ENCODE peak calls at places on chromosomes 4 and X, in nine cellular contexts. Y is WERI-Rb-1; Q is WTC11; F is left cardiac atrium; L is mucosa of descending colon; T is pulmonary artery endothelial cell; D is ACHN; U is nephron progenitor cell; K is stimulated activated naive CD4-positive, alpha-beta T cell. P is an unnamed sample.

GRCh38 chrX:1903380-1903935 is 288.6 kb downstream of the ASMT start:
- DNase-seq in F (no peak), D (peak), Q (no peak), U (no peak), Y (peak), L (no peak), K (no peak), T (no peak), P (no peak)

GRCh38 chr4:83114576-83114975 is at the start of gene PLAC8:
- DNase-seq in T (no peak), Q (no peak), L (no peak), F (no peak), K (peak), U (no peak), D (no peak), Y (no peak), P (no peak)

GRCh38 chr4:64341711-64342110 is 67.5 kb downstream of the TECRL start:
- DNase-seq in L (no peak), Q (no peak), K (no peak), F (peak), U (no peak), T (no peak), Y (peak), D (no peak), P (peak)

GRCh38 chrX:19991350-19991718 is 473 bp upstream of the BCLAF3 start:
- DNase-seq in K (no peak), U (no peak), D (no peak), T (no peak), F (no peak), Y (no peak), L (no peak), Q (no peak), P (no peak)

GRCh38 chrX:105314468-105314867 is 94.0 kb upstream of the TEX13A start:
- DNase-seq in Y (no peak), K (no peak), D (no peak), F (no peak), Q (no peak), T (peak), U (no peak), L (no peak), P (no peak)

GRCh38 chr4:165199286-165199685 is 8.1 kb upstream of the KLHL2 start:
- DNase-seq in D (no peak), L (no peak), Q (no peak), Y (no peak), F (no peak), T (no peak), K (no peak), U (no peak), P (no peak)

GRCh38 chr4:67327245-67327860 is 217.9 kb downstream of the CENPC start:
- DNase-seq in T (peak), K (no peak), D (peak), Q (peak), Y (peak), L (no peak), U (peak), F (peak), P (no peak)

GRCh38 chr4:89307185-89307445 is 485 bp downstream of the GPRIN3 start:
- DNase-seq in T (no peak), F (no peak), D (no peak), Q (no peak), L (no peak), K (no peak), U (no peak), Y (no peak), P (no peak)

GRCh38 chr4:92303621-92304027 is at the start of gene GRID2:
- DNase-seq in U (peak), Q (peak), Y (peak), D (peak), T (no peak), K (no peak), F (peak), L (no peak), P (peak)

GRCh38 chr4:152780267-152780811 is 585 bp downstream of the ARFIP1 start:
- DNase-seq in L (no peak), F (no peak), U (peak), Q (no peak), T (no peak), Y (peak), D (peak), K (no peak), P (peak)

GRCh38 chr4:158484173-158484885 is 37.4 kb upstream of the RXFP1 start:
- DNase-seq in F (no peak), Q (no peak), Y (no peak), L (no peak), D (no peak), T (no peak), U (no peak), K (no peak), P (no peak)

GRCh38 chrX:13899607-13900006 is 82.7 kb upstream of the GPM6B start:
- DNase-seq in K (no peak), Y (no peak), F (no peak), L (no peak), U (no peak), T (no peak), D (no peak), Q (no peak), P (no peak)

GRCh38 chr4:113684534-113685091 is 76.9 kb downstream of the CAMK2D start:
- DNase-seq in T (no peak), D (peak), U (no peak), K (no peak), Y (peak), F (peak), L (peak), Q (peak), P (no peak)

GRCh38 chrX:144722307-144722706 is 525.0 kb upstream of the SPANXN1 start:
- DNase-seq in K (no peak), Y (peak), D (no peak), Q (no peak), T (no peak), F (no peak), L (no peak), U (no peak), P (no peak)

GRCh38 chr4:108851346-108851745 is 88.5 kb upstream of the ETNPPL start:
- DNase-seq in D (no peak), Y (no peak), K (no peak), T (no peak), L (no peak), F (no peak), U (no peak), Q (no peak), P (no peak)

GRCh38 chr4:97016186-97016945 is 1126.9 kb downstream of the STPG2 start:
- DNase-seq in F (no peak), K (no peak), U (no peak), L (no peak), Y (no peak), D (peak), T (no peak), Q (no peak), P (no peak)

GRCh38 chrX:128804828-128805227 is 718.5 kb downstream of the SMARCA1 start:
- DNase-seq in U (no peak), L (no peak), Y (no peak), D (no peak), Q (no peak), F (no peak), T (no peak), K (no peak), P (no peak)

GRCh38 chr4:127479031-127479622 is 153.6 kb upstream of the INTU start:
- DNase-seq in F (no peak), D (peak), Y (no peak), Q (no peak), L (no peak), U (no peak), T (peak), K (no peak), P (no peak)

GRCh38 chrX:136170109-136170800 is 22.9 kb downstream of the FHL1 start:
- DNase-seq in U (no peak), D (no peak), F (no peak), T (no peak), K (no peak), L (no peak), Y (no peak), Q (no peak), P (no peak)

GRCh38 chrX:107493141-107493540 is 43.7 kb downstream of the FRMPD3 start:
- DNase-seq in D (no peak), Q (no peak), T (no peak), U (no peak), L (no peak), K (no peak), F (no peak), Y (no peak), P (no peak)